ENCODE peak calls at places on chromosomes 6 and 20, in five cellular contexts. M, K, O, F and E are unnamed samples.

GRCh38 chr6:148464319-148465010 is 121.8 kb downstream of the SASH1 start:
- DNase-seq in F (peak), O (peak), M (peak), K (no peak), E (no peak)

GRCh38 chr6:135944120-135944519 is 92.6 kb downstream of the PDE7B start:
- DNase-seq in M (no peak), O (no peak), K (no peak), F (no peak), E (no peak)

GRCh38 chr20:44467289-44467883 is 8.3 kb upstream of the TTPAL start:
- DNase-seq in K (no peak), O (no peak), M (no peak), F (no peak), E (peak)

GRCh38 chr6:129774697-129775447 is 64.9 kb upstream of the ARHGAP18 start:
- DNase-seq in F (peak), K (peak), O (peak), M (peak), E (peak)

GRCh38 chr6:45678063-45678620 is 300.4 kb upstream of the SUPT3H start:
- DNase-seq in K (no peak), M (no peak), F (no peak), O (no peak), E (no peak)

GRCh38 chr6:136593748-136594490 is 43.7 kb upstream of the MAP7 start:
- DNase-seq in K (no peak), O (peak), M (peak), F (no peak), E (no peak)

GRCh38 chr6:151087861-151088598 is 151.7 kb upstream of the AKAP12 start:
- DNase-seq in F (no peak), O (no peak), M (no peak), K (no peak), E (no peak)

GRCh38 chr20:2006452-2007381 is 12.9 kb upstream of the PDYN start:
- DNase-seq in M (peak), O (peak), F (peak), K (no peak), E (no peak)

GRCh38 chr6:68880050-68880449 is 245.0 kb downstream of the ADGRB3 start:
- DNase-seq in M (no peak), O (no peak), F (no peak), K (no peak), E (no peak)

GRCh38 chr20:59043698-59044097 is 1.1 kb upstream of the PRELID3B start:
- DNase-seq in O (no peak), K (no peak), M (no peak), F (no peak), E (no peak)

GRCh38 chr6:30344191-30344867 is 627 bp upstream of the RPP21 start:
- DNase-seq in M (no peak), O (no peak), F (no peak), K (no peak), E (no peak)

GRCh38 chr6:117483645-117484016 is 1.2 kb downstream of the DCBLD1 start:
- DNase-seq in M (no peak), K (no peak), O (peak), F (no peak), E (no peak)

GRCh38 chr6:24009319-24009718 is 116.7 kb upstream of the NRSN1 start:
- DNase-seq in F (no peak), K (no peak), M (no peak), O (no peak), E (no peak)

GRCh38 chr20:17835941-17836861 is 132.4 kb downstream of the SNX5 start:
- DNase-seq in M (no peak), O (no peak), K (no peak), F (no peak), E (peak)

GRCh38 chr6:143581835-143582480 is 70.4 kb upstream of the FUCA2 start:
- DNase-seq in K (no peak), O (no peak), M (no peak), F (no peak), E (no peak)

GRCh38 chr6:143536461-143536865 is 24.9 kb upstream of the FUCA2 start:
- DNase-seq in F (no peak), M (peak), K (no peak), O (peak), E (no peak)

GRCh38 chr6:127119361-127120108 is 1.1 kb downstream of the RSPO3 start:
- DNase-seq in M (no peak), F (no peak), K (peak), O (peak), E (no peak)

GRCh38 chr6:113625850-113626249 is 231.3 kb upstream of the MARCKS start:
- DNase-seq in K (no peak), M (no peak), F (no peak), O (no peak), E (no peak)

GRCh38 chr6:1611322-1611571 is 1.5 kb downstream of the FOXC1 start:
- DNase-seq in M (no peak), K (no peak), O (no peak), F (no peak), E (no peak)

GRCh38 chr20:40860487-40860902 is 168.1 kb upstream of the TOP1 start:
- DNase-seq in F (no peak), M (no peak), K (no peak), O (no peak), E (no peak)

GRCh38 chr6:30720738-30721197 is 616 bp downstream of the TUBB start:
- DNase-seq in K (no peak), F (no peak), O (peak), M (peak), E (peak)

GRCh38 chr6:89375427-89375868 is 22.9 kb upstream of the UBE2J1 start:
- DNase-seq in M (peak), K (no peak), O (peak), F (no peak), E (no peak)

GRCh38 chr6:89379281-89379680 is 26.8 kb upstream of the UBE2J1 start:
- DNase-seq in O (no peak), F (no peak), M (no peak), K (no peak), E (no peak)

GRCh38 chr6:89372506-89372901 is 20.0 kb upstream of the UBE2J1 start:
- DNase-seq in F (no peak), O (peak), K (no peak), M (no peak), E (no peak)

GRCh38 chr6:89378628-89379027 is 26.1 kb upstream of the UBE2J1 start:
- DNase-seq in O (no peak), F (no peak), K (no peak), M (no peak), E (no peak)

DNA sequence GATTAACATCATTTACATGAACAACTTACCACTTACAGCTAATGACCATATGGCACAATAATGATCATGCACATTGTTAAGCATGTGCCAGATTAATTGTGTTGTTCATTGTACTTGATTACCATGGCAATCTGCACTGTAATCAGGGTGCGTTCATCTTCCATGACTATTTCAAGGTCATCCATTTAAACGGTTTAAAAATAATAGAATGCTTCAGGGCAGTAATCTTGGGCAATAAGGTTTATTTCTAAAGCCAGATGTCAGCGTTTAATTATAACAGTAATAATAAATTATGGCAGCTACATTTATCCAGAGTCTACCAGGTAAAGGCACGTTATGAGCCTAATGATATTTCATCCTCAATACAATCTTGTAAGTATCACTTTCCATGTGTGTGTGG is 23.4 kb upstream of the UBE2J1 start:
- DNase-seq in M (no peak), O (no peak), K (no peak), F (no peak), E (no peak)
- TF ChIP-seq CTCF in M (no peak), O (no peak), K (no peak), F (no peak), E (no peak)

GRCh38 chr6:48449002-48449401 is 338.0 kb upstream of the PTCHD4 start:
- DNase-seq in M (no peak), K (no peak), F (no peak), O (no peak), E (no peak)
- TF ChIP-seq CTCF in M (no peak), K (no peak), F (no peak), O (no peak), E (no peak)

GRCh38 chr20:50528804-50529351 is 18.7 kb downstream of the PTPN1 start:
- DNase-seq in F (no peak), K (no peak), O (peak), M (no peak), E (no peak)
- TF ChIP-seq CTCF in F (no peak), K (no peak), O (no peak), M (no peak), E (no peak)

GRCh38 chr20:37305839-37306238 is 16.4 kb downstream of the MANBAL start:
- DNase-seq in K (no peak), F (no peak), M (no peak), O (no peak), E (peak)
- TF ChIP-seq CTCF in K (no peak), F (no peak), M (no peak), O (no peak), E (no peak)

GRCh38 chr6:166156942-166157341 is 10.7 kb downstream of the TBXT start:
- DNase-seq in O (no peak), M (no peak), F (no peak), K (no peak), E (no peak)
- TF ChIP-seq CTCF in O (peak), M (no peak), F (peak), K (no peak), E (no peak)

DNA sequence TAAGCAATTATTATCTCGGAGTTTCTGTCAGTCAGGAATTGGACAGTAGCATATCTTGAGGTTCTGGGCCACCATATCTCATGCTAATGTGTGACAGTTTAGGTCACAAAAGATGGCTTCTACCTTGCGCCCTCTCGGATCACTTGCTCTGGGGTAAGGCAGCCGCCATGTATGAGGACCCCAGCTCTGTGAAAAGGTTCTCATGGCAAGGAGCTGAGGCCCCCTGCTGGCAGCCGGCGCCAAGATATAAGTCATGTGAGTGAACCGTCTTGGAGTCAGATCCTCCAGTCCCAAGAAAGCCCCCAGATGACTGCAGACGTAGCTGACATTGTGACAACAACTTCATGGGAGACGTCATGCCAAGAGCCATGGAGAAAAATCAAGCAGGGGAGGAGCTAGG is 670.8 kb downstream of the KIF16B start:
- DNase-seq in K (no peak), F (no peak), O (no peak), M (no peak), E (no peak)
- TF ChIP-seq CTCF in K (no peak), F (no peak), O (no peak), M (no peak), E (no peak)

GRCh38 chr6:161139766-161140553 is 133.9 kb downstream of the AGPAT4 start:
- DNase-seq in F (no peak), K (no peak), M (no peak), O (no peak), E (no peak)
- TF ChIP-seq CTCF in F (no peak), K (no peak), M (no peak), O (peak), E (no peak)